ENCODE peak calls at places on chromosome X, in six cellular contexts. One of them, this sample, is unnamed.

GRCh38 chrX:135649561-135649960 is 63.9 kb upstream of the CT45A1 start:
- DNase-seq in K562: no peak
- DNase-seq in HepG2: no peak
- DNase-seq in GM12878: no peak
- DNase-seq in GM12892: no peak
- DNase-seq in H1: no peak
- DNase-seq in this sample: no peak

GRCh38 chrX:136879001-136879667 is 1.4 kb downstream of the RBMX start:
- DNase-seq in K562: no peak
- DNase-seq in HepG2: no peak
- DNase-seq in GM12878: no peak
- DNase-seq in GM12892: no peak
- DNase-seq in H1: no peak
- DNase-seq in this sample: no peak

GRCh38 chrX:13666836-13667235 is 13.9 kb downstream of the TCEANC start:
- DNase-seq in K562: no peak
- DNase-seq in HepG2: no peak
- DNase-seq in GM12878: no peak
- DNase-seq in GM12892: no peak
- DNase-seq in H1: no peak
- DNase-seq in this sample: no peak

GRCh38 chrX:149837167-149837566 is 43.8 kb upstream of the MAGEA8 start:
- DNase-seq in K562: no peak
- DNase-seq in HepG2: no peak
- DNase-seq in GM12878: no peak
- DNase-seq in GM12892: no peak
- DNase-seq in H1: no peak
- DNase-seq in this sample: no peak

GRCh38 chrX:118502121-118502794 is 6.6 kb downstream of the DOCK11 start:
- DNase-seq in K562: peak
- DNase-seq in HepG2: no peak
- DNase-seq in GM12878: no peak
- DNase-seq in GM12892: no peak
- DNase-seq in H1: no peak
- DNase-seq in this sample: no peak

GRCh38 chrX:57266275-57266674 is 20.2 kb upstream of the FAAH2 start:
- DNase-seq in K562: no peak
- DNase-seq in HepG2: no peak
- DNase-seq in GM12878: no peak
- DNase-seq in GM12892: no peak
- DNase-seq in H1: no peak
- DNase-seq in this sample: no peak

GRCh38 chrX:132858018-132858417 is 100.4 kb downstream of the HS6ST2 start:
- DNase-seq in K562: no peak
- DNase-seq in HepG2: no peak
- DNase-seq in GM12878: no peak
- DNase-seq in GM12892: no peak
- DNase-seq in H1: no peak
- DNase-seq in this sample: no peak

GRCh38 chrX:141652315-141652714 is 46.2 kb downstream of the SPANXD start:
- DNase-seq in K562: no peak
- DNase-seq in HepG2: no peak
- DNase-seq in GM12878: no peak
- DNase-seq in GM12892: no peak
- DNase-seq in H1: no peak
- DNase-seq in this sample: no peak

GRCh38 chrX:31508338-31508737 is 436.5 kb upstream of the FTHL17 start:
- DNase-seq in K562: no peak
- DNase-seq in HepG2: peak
- DNase-seq in GM12878: no peak
- DNase-seq in GM12892: no peak
- DNase-seq in H1: no peak
- DNase-seq in this sample: no peak

GRCh38 chrX:97850911-97851310 is 967.2 kb downstream of the RPA4 start:
- DNase-seq in K562: no peak
- DNase-seq in HepG2: no peak
- DNase-seq in GM12878: no peak
- DNase-seq in GM12892: no peak
- DNase-seq in H1: no peak
- DNase-seq in this sample: no peak

GRCh38 chrX:8284131-8284530 is 113.1 kb upstream of the VCX2 start:
- DNase-seq in K562: no peak
- DNase-seq in HepG2: no peak
- DNase-seq in GM12878: no peak
- DNase-seq in GM12892: no peak
- DNase-seq in H1: no peak
- DNase-seq in this sample: no peak

GRCh38 chrX:2499507-2499906 is 1.3 kb downstream of the DHRSX start:
- DNase-seq in K562: no peak
- DNase-seq in HepG2: no peak
- DNase-seq in GM12878: no peak
- DNase-seq in GM12892: no peak
- DNase-seq in H1: no peak
- DNase-seq in this sample: no peak

GRCh38 chrX:100447563-100448397 is 37.7 kb upstream of the PCDH19 start:
- DNase-seq in K562: peak
- DNase-seq in HepG2: no peak
- DNase-seq in GM12878: no peak
- DNase-seq in GM12892: peak
- DNase-seq in H1: peak
- DNase-seq in this sample: peak

GRCh38 chrX:44514272-44514671 is 28.4 kb downstream of the FUNDC1 start:
- DNase-seq in K562: peak
- DNase-seq in HepG2: no peak
- DNase-seq in GM12878: no peak
- DNase-seq in GM12892: no peak
- DNase-seq in H1: no peak
- DNase-seq in this sample: no peak

GRCh38 chrX:9352683-9353430 is 112.0 kb upstream of the TBL1X start:
- DNase-seq in K562: peak
- DNase-seq in HepG2: peak
- DNase-seq in GM12878: peak
- DNase-seq in GM12892: no peak
- DNase-seq in H1: no peak
- DNase-seq in this sample: no peak

GRCh38 chrX:123184199-123184857 is at the start of gene GRIA3:
- DNase-seq in K562: no peak
- DNase-seq in HepG2: no peak
- DNase-seq in GM12878: no peak
- DNase-seq in GM12892: no peak
- DNase-seq in H1: peak
- DNase-seq in this sample: no peak

GRCh38 chrX:150575415-150575814 is 7.0 kb downstream of the MTM1 start:
- DNase-seq in K562: no peak
- DNase-seq in HepG2: no peak
- DNase-seq in GM12878: no peak
- DNase-seq in GM12892: no peak
- DNase-seq in H1: no peak
- DNase-seq in this sample: no peak

GRCh38 chrX:123884809-123885408 is 25.1 kb downstream of the XIAP start:
- DNase-seq in K562: peak
- DNase-seq in HepG2: peak
- DNase-seq in GM12878: no peak
- DNase-seq in GM12892: peak
- DNase-seq in H1: no peak
- DNase-seq in this sample: peak

GRCh38 chrX:50680990-50681389 is 133.0 kb downstream of the SHROOM4 start:
- DNase-seq in K562: no peak
- DNase-seq in HepG2: no peak
- DNase-seq in GM12878: no peak
- DNase-seq in GM12892: no peak
- DNase-seq in H1: peak
- DNase-seq in this sample: no peak

GRCh38 chrX:81261576-81261975 is 59.7 kb downstream of the SH3BGRL start:
- DNase-seq in K562: no peak
- DNase-seq in HepG2: peak
- DNase-seq in GM12878: no peak
- DNase-seq in GM12892: no peak
- DNase-seq in H1: no peak
- DNase-seq in this sample: no peak

DNA sequence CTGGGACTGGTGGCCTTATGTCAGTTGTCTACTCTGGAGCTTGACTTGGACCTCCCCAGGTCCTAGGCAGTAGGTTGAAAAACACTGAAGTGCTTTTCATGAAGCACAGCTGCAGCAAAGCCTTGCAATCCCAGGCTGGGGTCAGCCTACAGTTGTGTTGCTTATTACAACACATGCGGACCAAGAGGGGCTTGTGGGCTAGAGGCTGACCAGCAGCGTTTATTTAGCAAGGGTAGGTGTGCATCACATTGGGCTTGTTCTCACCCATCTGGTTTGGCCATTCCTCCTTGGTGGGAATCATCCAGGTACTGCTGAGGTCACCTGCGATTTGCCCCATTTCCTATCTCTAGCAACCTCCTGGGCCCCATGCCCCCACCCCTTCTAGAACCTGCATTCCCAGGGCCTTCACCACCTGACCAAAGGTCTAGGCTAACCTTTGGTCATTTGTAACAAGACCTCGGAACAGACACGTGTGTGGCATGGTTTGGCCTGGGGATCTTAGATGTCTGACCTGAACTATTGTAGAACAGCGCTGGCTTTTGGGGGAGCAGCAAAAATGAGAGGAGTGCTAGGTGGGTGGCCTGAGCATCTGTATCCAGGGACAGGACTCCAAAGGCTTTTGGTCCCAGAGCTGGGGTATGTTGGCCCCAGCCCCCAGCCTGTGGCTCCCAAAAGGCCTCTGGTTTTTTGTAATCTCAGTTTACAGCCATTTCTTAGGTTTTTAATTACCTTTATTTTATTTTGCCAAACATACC is 3.0 kb downstream of the RPL10 start:
- DNase-seq in K562: peak
- DNase-seq in HepG2: peak
- DNase-seq in GM12878: no peak
- DNase-seq in GM12892: no peak
- DNase-seq in H1: no peak
- DNase-seq in this sample: no peak
- TF ChIP-seq POLR2A in K562: peak
- TF ChIP-seq POLR2A in HepG2: no peak
- TF ChIP-seq POLR2A in GM12878: peak
- TF ChIP-seq POLR2A in GM12892: peak
- TF ChIP-seq POLR2A in H1: no peak
- TF ChIP-seq POLR2A in this sample: peak

GRCh38 chrX:71532753-71533425 is at the start of gene OGT:
- DNase-seq in K562: peak
- DNase-seq in HepG2: peak
- DNase-seq in GM12878: peak
- DNase-seq in GM12892: peak
- DNase-seq in H1: peak
- DNase-seq in this sample: peak

GRCh38 chrX:71533514-71533849 is 578 bp downstream of the OGT start:
- DNase-seq in K562: no peak
- DNase-seq in HepG2: no peak
- DNase-seq in GM12878: no peak
- DNase-seq in GM12892: no peak
- DNase-seq in H1: no peak
- DNase-seq in this sample: no peak

GRCh38 chrX:71534773-71535544 is 2.1 kb downstream of the OGT start:
- DNase-seq in K562: no peak
- DNase-seq in HepG2: peak
- DNase-seq in GM12878: no peak
- DNase-seq in GM12892: no peak
- DNase-seq in H1: no peak
- DNase-seq in this sample: no peak

GRCh38 chrX:71532078-71532752 is 689 bp upstream of the OGT start:
- DNase-seq in K562: peak
- DNase-seq in HepG2: no peak
- DNase-seq in GM12878: no peak
- DNase-seq in GM12892: no peak
- DNase-seq in H1: no peak
- DNase-seq in this sample: no peak

DNA sequence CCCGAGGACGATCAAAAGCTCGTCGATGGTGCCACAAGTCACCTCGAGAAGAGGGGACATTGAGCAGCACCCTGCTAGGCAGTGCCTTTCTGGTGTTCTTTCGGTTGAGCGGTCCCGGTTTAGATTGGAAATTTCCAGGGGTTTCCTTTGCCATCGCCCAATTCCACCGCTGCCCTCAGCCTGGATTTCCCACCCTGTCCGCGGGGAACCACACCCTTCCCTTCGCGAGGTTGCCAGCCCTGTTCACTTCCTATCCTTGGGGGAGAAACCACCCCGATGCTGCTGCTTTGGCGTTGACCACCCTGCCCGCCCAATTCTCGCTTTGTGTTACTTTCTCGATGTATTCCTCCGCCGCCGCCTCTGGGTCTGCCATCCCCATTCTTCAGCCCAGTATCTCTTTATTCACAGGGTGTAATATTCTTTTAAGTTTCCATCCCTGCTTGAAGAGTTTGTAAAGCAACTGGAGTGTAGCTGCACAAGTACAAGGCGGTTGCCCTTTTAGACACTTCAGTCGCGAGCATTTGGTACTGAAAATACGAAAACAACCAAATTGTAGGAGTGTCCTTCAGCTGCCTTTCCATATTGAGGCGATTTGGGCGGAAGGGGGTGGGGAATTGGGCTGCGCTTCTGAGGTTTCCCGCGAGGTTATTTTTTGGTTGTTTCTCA is 1.1 kb downstream of the OGT start:
- DNase-seq in K562: peak
- DNase-seq in HepG2: peak
- DNase-seq in GM12878: no peak
- DNase-seq in GM12892: no peak
- DNase-seq in H1: peak
- DNase-seq in this sample: no peak
- TF ChIP-seq TAF1 in K562: no peak
- TF ChIP-seq TAF1 in HepG2: no peak
- TF ChIP-seq TAF1 in GM12878: no peak
- TF ChIP-seq TAF1 in GM12892: no peak
- TF ChIP-seq TAF1 in H1: peak
- TF ChIP-seq TAF1 in this sample: no peak

GRCh38 chrX:21853578-21853977 is 2.2 kb upstream of the YY2 start:
- DNase-seq in K562: no peak
- DNase-seq in HepG2: no peak
- DNase-seq in GM12878: no peak
- DNase-seq in GM12892: no peak
- DNase-seq in H1: no peak
- DNase-seq in this sample: no peak

GRCh38 chrX:21855937-21856415 is at the start of gene YY2:
- DNase-seq in K562: no peak
- DNase-seq in HepG2: no peak
- DNase-seq in GM12878: no peak
- DNase-seq in GM12892: no peak
- DNase-seq in H1: no peak
- DNase-seq in this sample: no peak

GRCh38 chrX:21856504-21856903 is 717 bp downstream of the YY2 start:
- DNase-seq in K562: no peak
- DNase-seq in HepG2: no peak
- DNase-seq in GM12878: no peak
- DNase-seq in GM12892: no peak
- DNase-seq in H1: no peak
- DNase-seq in this sample: no peak
- TF ChIP-seq POLR2A in K562: no peak
- TF ChIP-seq POLR2A in HepG2: no peak
- TF ChIP-seq POLR2A in GM12878: no peak
- TF ChIP-seq POLR2A in GM12892: no peak
- TF ChIP-seq POLR2A in H1: no peak
- TF ChIP-seq POLR2A in this sample: no peak

DNA sequence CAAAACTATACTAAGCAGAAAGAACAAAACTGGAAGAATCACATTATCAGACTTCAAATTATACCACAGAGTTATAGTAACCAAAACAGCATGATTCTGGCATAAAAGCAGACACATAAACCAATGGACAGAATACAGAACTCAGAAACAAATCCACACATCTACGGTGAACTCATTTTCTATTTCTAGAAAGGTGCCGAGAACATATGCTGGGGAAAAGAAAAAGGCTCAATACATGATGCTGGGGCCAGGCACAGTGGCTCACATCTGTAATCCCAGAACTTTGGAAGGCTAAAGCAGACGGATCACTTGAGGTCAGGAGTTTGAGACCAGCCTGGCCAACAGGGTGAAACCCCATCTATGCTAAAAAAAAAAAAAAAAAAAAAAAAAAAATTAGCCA is 52.7 kb downstream of the ATRX start:
- DNase-seq in K562: no peak
- DNase-seq in HepG2: no peak
- DNase-seq in GM12878: no peak
- DNase-seq in GM12892: no peak
- DNase-seq in H1: no peak
- DNase-seq in this sample: no peak
- TF ChIP-seq TAF1 in K562: no peak
- TF ChIP-seq TAF1 in HepG2: no peak
- TF ChIP-seq TAF1 in GM12878: no peak
- TF ChIP-seq TAF1 in GM12892: no peak
- TF ChIP-seq TAF1 in H1: no peak
- TF ChIP-seq TAF1 in this sample: no peak

This sample was measured in GM12891.